ENCODE peak calls at places on chromosomes 13 and 19, in nine cellular contexts. K is lung, J is OCI-LY7, P is foreskin fibroblast, I is neural progenitor cell, N is pancreas, L is fibroblast of lung, T is heart right ventricle, A is bronchial epithelial cell. X is an unnamed sample.

GRCh38 chr19:18865973-18866799 is 29.8 kb downstream of the CERS1 start:
- DNase-seq in K (no peak), T (peak; percentile 73), J (peak; percentile 70), A (peak; percentile 27), N (peak; percentile 60), I (peak; percentile 85), P (peak; percentile 87), L (peak; percentile 39), X (peak; percentile 55)

GRCh38 chr13:80012281-80012680 is 328.6 kb downstream of the SPRY2 start:
- DNase-seq in P (peak; percentile 35), J (no peak), K (no peak), T (no peak), N (no peak), L (peak; percentile 30), A (peak; percentile 13), I (no peak), X (no peak)

GRCh38 chr13:24032674-24033073 is 127.8 kb upstream of the SPATA13 start:
- DNase-seq in I (no peak), J (no peak), P (peak; percentile 56), K (peak; percentile 7), T (no peak), N (no peak), L (peak; percentile 64), A (no peak), X (peak; percentile 10)

GRCh38 chr13:110777251-110777820 is 63.8 kb downstream of the ING1 start:
- DNase-seq in K (no peak), L (peak; percentile 11), P (no peak), A (no peak), J (no peak), N (no peak), T (no peak), I (no peak), X (no peak)

GRCh38 chr13:107373551-107373950 is 805.6 kb upstream of the ARGLU1 start:
- DNase-seq in N (no peak), L (peak; percentile 83), P (peak; percentile 2), K (no peak), T (no peak), J (no peak), I (peak; percentile 56), A (peak; percentile 13), X (peak; percentile 93)

GRCh38 chr13:29038700-29039099 is 218.6 kb downstream of the MTUS2 start:
- DNase-seq in N (no peak), P (no peak), T (no peak), J (no peak), L (no peak), K (no peak), A (no peak), I (no peak), X (no peak)

GRCh38 chr13:29707876-29708543 is 112.5 kb upstream of the SLC7A1 start:
- DNase-seq in I (peak; percentile 74), L (peak; percentile 44), T (no peak), N (peak; percentile 86), P (peak; percentile 76), J (peak; percentile 54), K (no peak), A (peak; percentile 33), X (peak; percentile 72)

GRCh38 chr13:98389319-98389718 is 187.6 kb downstream of the STK24 start:
- DNase-seq in A (no peak), K (no peak), N (no peak), J (no peak), T (no peak), P (no peak), L (peak; percentile 29), I (no peak), X (no peak)

GRCh38 chr13:20349564-20350379 is 117.7 kb upstream of the GJB6 start:
- DNase-seq in J (no peak), K (no peak), I (peak; percentile 42), N (no peak), A (no peak), L (no peak), P (no peak), T (no peak), X (no peak)

GRCh38 chr13:55244991-55245644 is 1895.6 kb upstream of the PRR20A start:
- DNase-seq in N (no peak), K (no peak), J (no peak), T (no peak), P (no peak), A (no peak), L (no peak), I (peak; percentile 70), X (no peak)

GRCh38 chr19:35351441-35352176 is 3.9 kb downstream of the FFAR1 start:
- DNase-seq in A (no peak), I (no peak), T (no peak), J (no peak), K (no peak), L (no peak), P (no peak), N (peak; percentile 74), X (no peak)

GRCh38 chr19:35352177-35352447 is 4.4 kb downstream of the FFAR1 start:
- DNase-seq in L (no peak), J (no peak), T (no peak), I (no peak), A (no peak), K (no peak), N (peak; percentile 68), P (no peak), X (no peak)

GRCh38 chr19:35354898-35355297 is 3.4 kb upstream of the FFAR3 start:
- DNase-seq in L (no peak), A (no peak), K (no peak), T (no peak), P (no peak), N (no peak), I (no peak), J (no peak), X (no peak)

GRCh38 chr19:35352448-35353304 is 5.0 kb downstream of the FFAR1 start:
- DNase-seq in I (peak; percentile 84), J (peak; percentile 78), K (peak; percentile 80), T (peak; percentile 50), N (peak; percentile 72), P (peak; percentile 89), L (peak; percentile 46), A (peak; percentile 55), X (peak; percentile 91)

DNA sequence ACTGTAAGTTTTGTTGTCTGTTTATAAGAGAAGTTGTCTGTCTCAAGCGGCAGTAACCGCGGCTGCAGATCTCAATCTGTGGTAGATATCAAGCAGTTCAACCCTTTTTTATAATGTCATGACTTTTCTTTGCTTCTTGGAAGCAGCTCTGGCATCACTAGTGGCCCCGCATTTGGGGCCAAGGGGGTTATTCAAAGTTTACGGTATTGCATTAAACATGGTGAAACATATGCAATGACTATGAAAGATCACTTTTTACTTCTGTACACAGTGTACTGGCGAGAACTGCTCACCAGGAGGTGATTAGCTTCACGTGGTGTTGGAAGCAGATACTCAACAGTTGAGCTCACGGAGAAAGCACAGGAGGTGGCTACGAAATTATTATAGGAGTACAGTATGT is 4.6 kb upstream of the FFAR3 start:
- DNase-seq in L (no peak), N (no peak), J (no peak), T (no peak), K (no peak), P (peak; percentile 10), I (no peak), A (no peak), X (peak; percentile 96)
- TF ChIP-seq CTCF in L (peak; percentile 9), N (no peak), J (no peak), T (no peak), K (no peak), P (no peak), I (no peak), A (no peak), X (peak; percentile 50)

GRCh38 chr19:51693246-51693645 is at the start of gene SPACA6:
- DNase-seq in P (no peak), J (no peak), N (no peak), T (no peak), I (no peak), A (no peak), K (no peak), L (no peak), X (no peak)

GRCh38 chr19:51693819-51694218 is 689 bp downstream of the SPACA6 start:
- DNase-seq in L (no peak), K (no peak), J (no peak), N (no peak), P (no peak), A (no peak), T (no peak), I (no peak), X (no peak)

GRCh38 chr19:51690359-51691121 is 2.6 kb upstream of the SPACA6 start:
- DNase-seq in N (peak; percentile 80), K (peak; percentile 62), T (peak; percentile 78), J (peak; percentile 31), I (peak; percentile 87), L (peak; percentile 79), A (no peak), P (peak; percentile 86), X (peak; percentile 83)

GRCh38 chr19:51691122-51692064 is 1.7 kb upstream of the SPACA6 start:
- DNase-seq in N (no peak), T (no peak), P (peak; percentile 56), J (no peak), A (no peak), K (no peak), I (peak; percentile 30), L (peak; percentile 78), X (peak; percentile 67)

GRCh38 chr19:51692065-51692915 is 840 bp upstream of the SPACA6 start:
- DNase-seq in L (no peak), P (no peak), I (no peak), J (no peak), T (no peak), A (no peak), N (peak; percentile 75), K (no peak), X (no peak)
- H3K4me3 ChIP-seq in L (peak overlapping the region; percentile 98), P (peak overlapping the region; percentile 98), I (peak overlapping the region; percentile 86), J (no peak overlapping the region), T (peak overlapping the region; percentile 94), A (no peak overlapping the region), N (no peak overlapping the region), K (no peak overlapping the region), X (peak overlapping the region; percentile 75)

GRCh38 chr19:9132422-9132821 is 5.7 kb upstream of the OR7G3 start:
- DNase-seq in J (no peak), A (no peak), P (no peak), T (no peak), K (no peak), I (no peak), L (no peak), N (no peak), X (no peak)
- TF ChIP-seq CTCF in J (no peak), A (no peak), P (no peak), T (no peak), K (no peak), I (no peak), L (no peak), N (no peak), X (no peak)

GRCh38 chr19:16117594-16118033 is 5.9 kb downstream of the RAB8A start:
- DNase-seq in A (no peak), P (no peak), L (no peak), N (no peak), J (peak; percentile 71), K (no peak), T (no peak), I (no peak), X (no peak)

GRCh38 chr19:16113727-16114126 is 2.0 kb downstream of the RAB8A start:
- DNase-seq in J (peak; percentile 59), T (no peak), L (no peak), N (peak; percentile 4), A (no peak), I (no peak), P (no peak), K (no peak), X (no peak)

GRCh38 chr19:16112778-16113177 is 1.1 kb downstream of the RAB8A start:
- DNase-seq in T (no peak), A (no peak), N (peak; percentile 12), I (no peak), K (no peak), P (no peak), L (no peak), J (peak; percentile 33), X (no peak)

GRCh38 chr19:16116067-16116466 is 4.4 kb downstream of the RAB8A start:
- DNase-seq in A (no peak), L (no peak), N (no peak), P (no peak), T (no peak), K (no peak), I (no peak), J (no peak), X (no peak)

GRCh38 chr19:16115309-16116039 is 3.8 kb downstream of the RAB8A start:
- DNase-seq in J (no peak), T (no peak), A (no peak), K (no peak), P (no peak), L (no peak), I (no peak), N (peak; percentile 26), X (no peak)
- H3K4me3 ChIP-seq in J (peak overlapping the region; percentile 0), T (no peak overlapping the region), A (no peak overlapping the region), K (no peak overlapping the region), P (no peak overlapping the region), L (no peak overlapping the region), I (no peak overlapping the region), N (no peak overlapping the region), X (no peak overlapping the region)